ENCODE peak calls at places on chromosomes 13 and 19, in ten cellular contexts. One of them, this sample, is unnamed.

GRCh38 chr13:59247166-59247565 is 916.6 kb downstream of the DIAPH3 start:
- DNase-seq in fibroblast of lung: no peak
- DNase-seq in cardiac muscle cell: no peak
- DNase-seq in AG04450: no peak
- DNase-seq in hepatocyte: no peak
- DNase-seq in body of pancreas: peak; percentile 38
- DNase-seq in aorta: no peak
- DNase-seq in osteoblast: no peak
- DNase-seq in endodermal cell: no peak
- DNase-seq in CD8-positive, alpha-beta memory T cell: no peak
- DNase-seq in this sample: no peak

GRCh38 chr13:33087091-33087490 is 70.9 kb downstream of the KL start:
- DNase-seq in fibroblast of lung: peak; percentile 69
- DNase-seq in cardiac muscle cell: no peak
- DNase-seq in AG04450: no peak
- DNase-seq in hepatocyte: no peak
- DNase-seq in body of pancreas: no peak
- DNase-seq in aorta: no peak
- DNase-seq in osteoblast: no peak
- DNase-seq in endodermal cell: no peak
- DNase-seq in CD8-positive, alpha-beta memory T cell: no peak
- DNase-seq in this sample: no peak

GRCh38 chr13:24161010-24161775 is 673 bp downstream of the SPATA13 start:
- DNase-seq in fibroblast of lung: peak; percentile 22
- DNase-seq in cardiac muscle cell: peak; percentile 32
- DNase-seq in AG04450: no peak
- DNase-seq in hepatocyte: peak; percentile 52
- DNase-seq in body of pancreas: peak; percentile 83
- DNase-seq in aorta: peak; percentile 80
- DNase-seq in osteoblast: peak; percentile 90
- DNase-seq in endodermal cell: no peak
- DNase-seq in CD8-positive, alpha-beta memory T cell: peak; percentile 55
- DNase-seq in this sample: no peak

GRCh38 chr19:20912973-20913372 is 10.1 kb upstream of the ZNF85 start:
- DNase-seq in fibroblast of lung: no peak
- DNase-seq in cardiac muscle cell: no peak
- DNase-seq in AG04450: no peak
- DNase-seq in hepatocyte: no peak
- DNase-seq in body of pancreas: no peak
- DNase-seq in aorta: no peak
- DNase-seq in osteoblast: no peak
- DNase-seq in endodermal cell: no peak
- DNase-seq in CD8-positive, alpha-beta memory T cell: no peak
- DNase-seq in this sample: no peak

GRCh38 chr13:94249512-94249911 is 230.0 kb downstream of the DCT start:
- DNase-seq in fibroblast of lung: peak; percentile 94
- DNase-seq in cardiac muscle cell: no peak
- DNase-seq in AG04450: peak; percentile 42
- DNase-seq in hepatocyte: no peak
- DNase-seq in body of pancreas: no peak
- DNase-seq in aorta: no peak
- DNase-seq in osteoblast: peak; percentile 85
- DNase-seq in endodermal cell: peak; percentile 56
- DNase-seq in CD8-positive, alpha-beta memory T cell: no peak
- DNase-seq in this sample: no peak

GRCh38 chr13:111602874-111603273 is 282.4 kb downstream of the TEX29 start:
- DNase-seq in fibroblast of lung: no peak
- DNase-seq in cardiac muscle cell: no peak
- DNase-seq in AG04450: no peak
- DNase-seq in hepatocyte: no peak
- DNase-seq in body of pancreas: no peak
- DNase-seq in aorta: peak; percentile 48
- DNase-seq in osteoblast: no peak
- DNase-seq in endodermal cell: no peak
- DNase-seq in CD8-positive, alpha-beta memory T cell: no peak
- DNase-seq in this sample: no peak

GRCh38 chr19:9834302-9834725 is 804 bp upstream of the PIN1 start:
- DNase-seq in fibroblast of lung: no peak
- DNase-seq in cardiac muscle cell: no peak
- DNase-seq in AG04450: no peak
- DNase-seq in hepatocyte: no peak
- DNase-seq in body of pancreas: no peak
- DNase-seq in aorta: no peak
- DNase-seq in osteoblast: no peak
- DNase-seq in endodermal cell: no peak
- DNase-seq in CD8-positive, alpha-beta memory T cell: no peak
- DNase-seq in this sample: no peak

GRCh38 chr19:53008061-53008778 is 5.5 kb upstream of the ERVV-1 start:
- DNase-seq in fibroblast of lung: no peak
- DNase-seq in cardiac muscle cell: no peak
- DNase-seq in AG04450: no peak
- DNase-seq in hepatocyte: no peak
- DNase-seq in body of pancreas: no peak
- DNase-seq in aorta: no peak
- DNase-seq in osteoblast: no peak
- DNase-seq in endodermal cell: no peak
- DNase-seq in CD8-positive, alpha-beta memory T cell: no peak
- DNase-seq in this sample: no peak

GRCh38 chr13:94632227-94632980 is 30.7 kb downstream of the GPR180 start:
- DNase-seq in fibroblast of lung: peak; percentile 6
- DNase-seq in cardiac muscle cell: no peak
- DNase-seq in AG04450: no peak
- DNase-seq in hepatocyte: no peak
- DNase-seq in body of pancreas: no peak
- DNase-seq in aorta: no peak
- DNase-seq in osteoblast: no peak
- DNase-seq in endodermal cell: no peak
- DNase-seq in CD8-positive, alpha-beta memory T cell: no peak
- DNase-seq in this sample: no peak

GRCh38 chr13:25738342-25738771 is 313.5 kb downstream of the SHISA2 start:
- DNase-seq in fibroblast of lung: peak; percentile 82
- DNase-seq in cardiac muscle cell: peak; percentile 46
- DNase-seq in AG04450: no peak
- DNase-seq in hepatocyte: peak; percentile 56
- DNase-seq in body of pancreas: peak; percentile 27
- DNase-seq in aorta: no peak
- DNase-seq in osteoblast: no peak
- DNase-seq in endodermal cell: no peak
- DNase-seq in CD8-positive, alpha-beta memory T cell: peak; percentile 19
- DNase-seq in this sample: no peak

GRCh38 chr19:19464339-19465098 is 50.8 kb downstream of the TSSK6 start:
- DNase-seq in fibroblast of lung: peak; percentile 73
- DNase-seq in cardiac muscle cell: peak; percentile 76
- DNase-seq in AG04450: no peak
- DNase-seq in hepatocyte: peak; percentile 90
- DNase-seq in body of pancreas: peak; percentile 77
- DNase-seq in aorta: no peak
- DNase-seq in osteoblast: no peak
- DNase-seq in endodermal cell: peak; percentile 69
- DNase-seq in CD8-positive, alpha-beta memory T cell: no peak
- DNase-seq in this sample: no peak

GRCh38 chr13:51349016-51349415 is 9.5 kb downstream of the SERPINE3 start:
- DNase-seq in fibroblast of lung: no peak
- DNase-seq in cardiac muscle cell: no peak
- DNase-seq in AG04450: no peak
- DNase-seq in hepatocyte: no peak
- DNase-seq in body of pancreas: no peak
- DNase-seq in aorta: no peak
- DNase-seq in osteoblast: no peak
- DNase-seq in endodermal cell: no peak
- DNase-seq in CD8-positive, alpha-beta memory T cell: no peak
- DNase-seq in this sample: no peak

GRCh38 chr13:80363890-80364503 is 23.1 kb upstream of the SPRY2 start:
- DNase-seq in fibroblast of lung: peak; percentile 13
- DNase-seq in cardiac muscle cell: no peak
- DNase-seq in AG04450: no peak
- DNase-seq in hepatocyte: peak; percentile 47
- DNase-seq in body of pancreas: no peak
- DNase-seq in aorta: no peak
- DNase-seq in osteoblast: no peak
- DNase-seq in endodermal cell: no peak
- DNase-seq in CD8-positive, alpha-beta memory T cell: no peak
- DNase-seq in this sample: no peak

GRCh38 chr19:38417544-38418506 is 8.2 kb downstream of the RASGRP4 start:
- DNase-seq in fibroblast of lung: no peak
- DNase-seq in cardiac muscle cell: peak; percentile 48
- DNase-seq in AG04450: no peak
- DNase-seq in hepatocyte: peak; percentile 78
- DNase-seq in body of pancreas: peak; percentile 43
- DNase-seq in aorta: peak; percentile 86
- DNase-seq in osteoblast: peak; percentile 58
- DNase-seq in endodermal cell: peak; percentile 93
- DNase-seq in CD8-positive, alpha-beta memory T cell: peak; percentile 23
- DNase-seq in this sample: no peak

GRCh38 chr19:8069116-8069973 is 16.8 kb downstream of the CCL25 start:
- DNase-seq in fibroblast of lung: no peak
- DNase-seq in cardiac muscle cell: no peak
- DNase-seq in AG04450: no peak
- DNase-seq in hepatocyte: no peak
- DNase-seq in body of pancreas: no peak
- DNase-seq in aorta: no peak
- DNase-seq in osteoblast: peak; percentile 36
- DNase-seq in endodermal cell: peak; percentile 83
- DNase-seq in CD8-positive, alpha-beta memory T cell: no peak
- DNase-seq in this sample: no peak

GRCh38 chr19:53192771-53193533 is at the start of gene ZNF665:
- DNase-seq in fibroblast of lung: peak; percentile 84
- DNase-seq in cardiac muscle cell: peak; percentile 91
- DNase-seq in AG04450: peak; percentile 44
- DNase-seq in hepatocyte: peak; percentile 93
- DNase-seq in body of pancreas: peak; percentile 89
- DNase-seq in aorta: peak; percentile 95
- DNase-seq in osteoblast: peak; percentile 96
- DNase-seq in endodermal cell: peak; percentile 95
- DNase-seq in CD8-positive, alpha-beta memory T cell: peak; percentile 69
- DNase-seq in this sample: peak; percentile 87

GRCh38 chr19:49338691-49339363 is 3.6 kb downstream of the CD37 start:
- DNase-seq in fibroblast of lung: peak; percentile 49
- DNase-seq in cardiac muscle cell: peak; percentile 84
- DNase-seq in AG04450: no peak
- DNase-seq in hepatocyte: peak; percentile 93
- DNase-seq in body of pancreas: peak; percentile 97
- DNase-seq in aorta: peak; percentile 88
- DNase-seq in osteoblast: peak; percentile 85
- DNase-seq in endodermal cell: peak; percentile 99
- DNase-seq in CD8-positive, alpha-beta memory T cell: no peak
- DNase-seq in this sample: no peak

GRCh38 chr19:34313188-34313587 is 51.8 kb upstream of the GPI start:
- DNase-seq in fibroblast of lung: peak; percentile 87
- DNase-seq in cardiac muscle cell: no peak
- DNase-seq in AG04450: no peak
- DNase-seq in hepatocyte: peak; percentile 30
- DNase-seq in body of pancreas: no peak
- DNase-seq in aorta: no peak
- DNase-seq in osteoblast: peak; percentile 74
- DNase-seq in endodermal cell: no peak
- DNase-seq in CD8-positive, alpha-beta memory T cell: no peak
- DNase-seq in this sample: no peak
- H3K27ac ChIP-seq in fibroblast of lung: no peak overlapping the region
- H3K27ac ChIP-seq in cardiac muscle cell: no peak overlapping the region
- H3K27ac ChIP-seq in AG04450: peak overlapping the region; percentile 34
- H3K27ac ChIP-seq in hepatocyte: no peak overlapping the region
- H3K27ac ChIP-seq in body of pancreas: no peak overlapping the region
- H3K27ac ChIP-seq in aorta: no peak overlapping the region
- H3K27ac ChIP-seq in osteoblast: peak overlapping the region; percentile 5
- H3K27ac ChIP-seq in endodermal cell: no peak overlapping the region
- H3K27ac ChIP-seq in CD8-positive, alpha-beta memory T cell: no peak overlapping the region
- H3K27ac ChIP-seq in this sample: no peak overlapping the region

DNA sequence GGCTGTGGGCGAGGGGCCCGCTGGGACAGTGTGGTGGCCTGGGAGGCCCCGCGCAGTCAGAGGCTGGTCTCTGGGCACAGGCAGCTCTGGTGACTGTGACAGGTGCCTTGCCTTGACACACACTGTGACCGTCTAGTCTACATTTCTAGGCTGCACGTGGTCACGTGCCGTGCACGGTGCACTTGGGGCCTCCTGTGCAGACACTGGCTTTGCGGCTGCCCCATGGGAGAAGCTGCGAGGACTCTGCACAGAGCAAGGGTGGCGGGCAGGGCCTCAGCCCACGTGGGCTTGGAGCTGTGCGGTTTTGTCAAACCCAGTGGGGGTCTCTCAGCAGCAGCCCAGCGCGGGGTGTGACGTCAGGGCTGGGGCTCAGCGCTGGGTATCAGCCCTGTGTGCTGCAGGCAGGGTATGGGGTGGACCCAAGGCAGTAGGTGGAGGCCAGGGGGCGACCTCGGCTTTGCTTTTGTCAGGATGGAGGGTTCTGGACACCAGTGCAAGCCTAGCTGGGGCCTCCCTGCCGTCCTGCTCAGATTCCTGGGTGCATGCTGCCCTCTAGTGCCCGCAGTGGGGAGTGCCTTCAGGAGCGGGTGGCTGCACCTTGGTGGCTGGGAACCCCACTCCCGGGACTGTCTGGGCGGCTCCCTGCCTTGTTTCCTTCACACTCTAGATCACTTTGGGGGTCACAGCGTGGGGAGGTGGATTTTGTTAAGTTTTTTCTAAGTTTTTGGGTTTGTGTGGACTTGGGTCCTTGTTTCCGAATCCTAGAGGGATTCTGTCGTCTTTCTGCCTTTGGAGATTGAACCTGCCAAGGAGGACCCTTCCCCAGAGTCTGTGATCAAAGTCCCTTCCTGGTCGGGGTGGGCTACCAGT is 62.6 kb downstream of the KDM4B start:
- DNase-seq in fibroblast of lung: peak; percentile 56
- DNase-seq in cardiac muscle cell: peak; percentile 85
- DNase-seq in AG04450: no peak
- DNase-seq in hepatocyte: peak; percentile 89
- DNase-seq in body of pancreas: peak; percentile 84
- DNase-seq in aorta: peak; percentile 95
- DNase-seq in osteoblast: peak; percentile 100
- DNase-seq in endodermal cell: peak; percentile 98
- DNase-seq in CD8-positive, alpha-beta memory T cell: peak; percentile 71
- DNase-seq in this sample: peak; percentile 78
- H3K27ac ChIP-seq in fibroblast of lung: no peak overlapping the region
- H3K27ac ChIP-seq in cardiac muscle cell: peak overlapping the region; percentile 72
- H3K27ac ChIP-seq in AG04450: no peak overlapping the region
- H3K27ac ChIP-seq in hepatocyte: no peak overlapping the region
- H3K27ac ChIP-seq in body of pancreas: no peak overlapping the region
- H3K27ac ChIP-seq in aorta: no peak overlapping the region
- H3K27ac ChIP-seq in osteoblast: peak overlapping the region; percentile 24
- H3K27ac ChIP-seq in endodermal cell: peak overlapping the region; percentile 0
- H3K27ac ChIP-seq in CD8-positive, alpha-beta memory T cell: no peak overlapping the region
- H3K27ac ChIP-seq in this sample: no peak overlapping the region

GRCh38 chr13:79037197-79037596 is 368.9 kb downstream of the RBM26 start:
- DNase-seq in fibroblast of lung: no peak
- DNase-seq in cardiac muscle cell: no peak
- DNase-seq in AG04450: no peak
- DNase-seq in hepatocyte: no peak
- DNase-seq in body of pancreas: no peak
- DNase-seq in aorta: no peak
- DNase-seq in osteoblast: no peak
- DNase-seq in endodermal cell: no peak
- DNase-seq in CD8-positive, alpha-beta memory T cell: no peak
- DNase-seq in this sample: no peak
- H3K27ac ChIP-seq in fibroblast of lung: no peak overlapping the region
- H3K27ac ChIP-seq in cardiac muscle cell: no peak overlapping the region
- H3K27ac ChIP-seq in AG04450: no peak overlapping the region
- H3K27ac ChIP-seq in hepatocyte: no peak overlapping the region
- H3K27ac ChIP-seq in body of pancreas: no peak overlapping the region
- H3K27ac ChIP-seq in aorta: no peak overlapping the region
- H3K27ac ChIP-seq in osteoblast: no peak overlapping the region
- H3K27ac ChIP-seq in endodermal cell: no peak overlapping the region
- H3K27ac ChIP-seq in CD8-positive, alpha-beta memory T cell: no peak overlapping the region
- H3K27ac ChIP-seq in this sample: no peak overlapping the region

GRCh38 chr19:39740395-39740794 is 2.6 kb upstream of the CLC start:
- DNase-seq in fibroblast of lung: no peak
- DNase-seq in cardiac muscle cell: no peak
- DNase-seq in AG04450: no peak
- DNase-seq in hepatocyte: no peak
- DNase-seq in body of pancreas: no peak
- DNase-seq in aorta: no peak
- DNase-seq in osteoblast: no peak
- DNase-seq in endodermal cell: no peak
- DNase-seq in CD8-positive, alpha-beta memory T cell: no peak
- DNase-seq in this sample: no peak
- H3K27ac ChIP-seq in fibroblast of lung: no peak overlapping the region
- H3K27ac ChIP-seq in cardiac muscle cell: no peak overlapping the region
- H3K27ac ChIP-seq in AG04450: no peak overlapping the region
- H3K27ac ChIP-seq in hepatocyte: no peak overlapping the region
- H3K27ac ChIP-seq in body of pancreas: no peak overlapping the region
- H3K27ac ChIP-seq in aorta: no peak overlapping the region
- H3K27ac ChIP-seq in osteoblast: no peak overlapping the region
- H3K27ac ChIP-seq in endodermal cell: peak overlapping the region; percentile 67
- H3K27ac ChIP-seq in CD8-positive, alpha-beta memory T cell: no peak overlapping the region
- H3K27ac ChIP-seq in this sample: no peak overlapping the region

This sample was measured in caudate nucleus.